ENCODE peak calls at places on chromosomes 13 and 19, in six cellular contexts. U is SK-N-SH, X is glutamatergic neuron, F is BJ, V is H9, L is astrocyte of the spinal cord. T is an unnamed sample.

GRCh38 chr13:49657241-49657641 is 28.9 kb downstream of the ARL11 start:
- DNase-seq in F (no peak), V (no peak), L (no peak), X (no peak), U (no peak), T (no peak)

GRCh38 chr19:51012661-51013190 is 6.8 kb downstream of the KLK10 start:
- DNase-seq in F (no peak), V (no peak), X (no peak), L (no peak), U (no peak), T (no peak)

GRCh38 chr13:33543631-33544030 is 258.1 kb upstream of the STARD13 start:
- DNase-seq in L (no peak), F (no peak), X (no peak), U (no peak), V (no peak), T (no peak)

GRCh38 chr13:52156724-52157251 is 2.6 kb downstream of the NEK3 start:
- DNase-seq in L (peak), U (no peak), F (no peak), X (no peak), V (no peak), T (peak)

GRCh38 chr13:101700598-101700997 is 248.1 kb downstream of the ITGBL1 start:
- DNase-seq in L (peak), U (no peak), F (no peak), X (no peak), V (no peak), T (no peak)

GRCh38 chr13:34967851-34968562 is 25.9 kb downstream of the NBEA start:
- DNase-seq in U (no peak), X (no peak), F (no peak), L (peak), V (no peak), T (no peak)

GRCh38 chr13:31485651-31486051 is 253.7 kb upstream of the RXFP2 start:
- DNase-seq in L (no peak), X (no peak), U (peak), F (no peak), V (no peak), T (peak)

GRCh38 chr13:113064000-113064533 is 41.5 kb upstream of the F7 start:
- DNase-seq in V (no peak), L (no peak), X (peak), F (no peak), U (no peak), T (no peak)

DNA sequence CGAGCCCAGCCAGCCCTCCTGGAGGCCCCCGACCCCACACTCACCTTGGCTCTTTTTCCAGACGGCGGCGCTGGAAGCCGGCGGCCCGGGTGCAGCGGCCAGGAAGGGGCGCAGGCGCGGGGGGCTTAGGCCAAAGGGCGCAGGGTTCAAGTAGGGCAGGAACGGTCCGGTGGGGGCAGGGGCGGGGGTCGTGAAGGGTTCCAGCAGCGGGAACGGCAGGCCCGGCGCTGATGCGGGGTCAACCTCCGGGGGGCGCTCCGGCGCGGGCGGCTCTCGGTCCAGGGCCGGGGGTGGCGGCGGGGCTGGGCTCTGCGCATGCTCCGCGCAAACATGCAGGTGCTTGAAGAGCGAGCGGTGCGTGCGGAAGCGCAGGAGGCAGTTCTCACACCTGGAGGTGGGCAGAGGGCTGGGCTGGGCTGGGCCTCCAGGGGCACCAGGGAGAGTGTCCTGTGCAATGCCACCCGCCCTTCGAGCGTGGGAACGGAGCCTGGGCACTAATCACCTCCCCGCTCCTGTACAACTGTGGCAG is 2.3 kb downstream of the ZNF414 start:
- DNase-seq in L (no peak), F (no peak), X (no peak), U (no peak), V (no peak), T (no peak)
- TF ChIP-seq CTCF in L (no peak), F (no peak), X (peak), U (peak), V (peak), T (peak)

GRCh38 chr13:29081036-29081435 is 260.9 kb downstream of the MTUS2 start:
- DNase-seq in L (no peak), X (no peak), F (no peak), U (no peak), V (no peak), T (no peak)
- TF ChIP-seq CTCF in L (no peak), X (no peak), F (no peak), U (peak), V (no peak), T (no peak)

GRCh38 chr19:16324064-16324383 is 602 bp upstream of the KLF2 start:
- DNase-seq in L (no peak), X (no peak), V (no peak), F (no peak), U (no peak), T (no peak)
- TF ChIP-seq CTCF in L (no peak), X (no peak), V (no peak), F (no peak), U (no peak), T (no peak)

GRCh38 chr19:13600802-13601201 is 94.5 kb upstream of the CACNA1A start:
- DNase-seq in L (no peak), U (no peak), X (no peak), F (no peak), V (no peak), T (no peak)

GRCh38 chr19:13600091-13600490 is 93.8 kb upstream of the CACNA1A start:
- DNase-seq in F (no peak), X (no peak), V (no peak), U (no peak), L (no peak), T (no peak)

GRCh38 chr19:13598098-13598497 is 91.8 kb upstream of the CACNA1A start:
- DNase-seq in L (no peak), V (no peak), F (no peak), X (no peak), U (no peak), T (no peak)

GRCh38 chr19:13599681-13600080 is 93.4 kb upstream of the CACNA1A start:
- DNase-seq in U (no peak), X (no peak), F (no peak), V (no peak), L (no peak), T (no peak)

GRCh38 chr19:13597625-13598024 is 91.3 kb upstream of the CACNA1A start:
- DNase-seq in F (no peak), L (peak), U (peak), X (peak), V (peak), T (peak)
- TF ChIP-seq CTCF in F (peak), L (peak), U (peak), X (peak), V (peak), T (peak)

GRCh38 chr19:10551698-10552301 is 8.1 kb downstream of the ATG4D start:
- DNase-seq in F (no peak), V (peak), L (no peak), X (no peak), U (no peak), T (peak)
- TF ChIP-seq CTCF in F (peak), V (peak), L (peak), X (no peak), U (no peak), T (peak)

GRCh38 chr13:29624997-29625396 is 29.5 kb upstream of the SLC7A1 start:
- DNase-seq in U (no peak), X (no peak), V (no peak), L (no peak), F (no peak), T (no peak)

GRCh38 chr13:29621401-29621800 is 25.9 kb upstream of the SLC7A1 start:
- DNase-seq in U (no peak), V (no peak), F (no peak), X (no peak), L (peak), T (peak)

GRCh38 chr13:29621841-29622240 is 26.4 kb upstream of the SLC7A1 start:
- DNase-seq in V (no peak), X (no peak), U (no peak), L (no peak), F (no peak), T (peak)

GRCh38 chr13:29619995-29620394 is 24.5 kb upstream of the SLC7A1 start:
- DNase-seq in X (no peak), V (no peak), L (peak), F (no peak), U (no peak), T (peak)
- TF ChIP-seq CTCF in X (no peak), V (no peak), L (no peak), F (no peak), U (no peak), T (no peak)

GRCh38 chr13:71811344-71811743 is 55.7 kb downstream of the DACH1 start:
- DNase-seq in V (no peak), U (no peak), F (no peak), X (no peak), L (no peak), T (no peak)
- TF ChIP-seq CTCF in V (peak), U (no peak), F (no peak), X (no peak), L (no peak), T (no peak)

GRCh38 chr19:12793290-12794195 is 2.3 kb downstream of the JUNB start:
- DNase-seq in V (peak), X (peak), L (peak), F (peak), U (peak), T (peak)
- TF ChIP-seq CTCF in V (no peak), X (no peak), L (no peak), F (no peak), U (no peak), T (peak)